ENCODE peak calls at places on chromosomes 6 and 20, in five cellular contexts. K is stimulated activated CD8-positive, alpha-beta memory T cell treated with anti-CD3 and anti-CD28 coated beads, Interleukin-12 subunit alpha, Interleukin-12 subunit beta, amount 100 ng/mL, for 1 hour; J is Ammon's horn; D is COR-L47; W is skeletal muscle cell. O is an unnamed sample.

GRCh38 chr6:25945175-25945574 is 14.7 kb upstream of the SLC17A2 start:
- DNase-seq in K (no peak), J (no peak), D (no peak), W (no peak), O (no peak)

GRCh38 chr20:54276577-54277169 is 68.8 kb downstream of the PFDN4 start:
- DNase-seq in K (no peak), J (no peak), D (no peak), W (no peak), O (no peak)

GRCh38 chr6:160036331-160036695 is 67.4 kb downstream of the IGF2R start:
- DNase-seq in K (no peak), J (no peak), D (no peak), W (no peak), O (no peak)

GRCh38 chr6:139943391-139943790 is 568.9 kb upstream of the CITED2 start:
- DNase-seq in K (no peak), J (no peak), D (no peak), W (peak), O (no peak)

GRCh38 chr20:53872561-53873248 is 197.7 kb downstream of the BCAS1 start:
- DNase-seq in K (no peak), J (no peak), D (no peak), W (no peak), O (no peak)

GRCh38 chr6:20286968-20287565 is 74.8 kb upstream of the MBOAT1 start:
- DNase-seq in K (no peak), J (no peak), D (no peak), W (no peak), O (no peak)

GRCh38 chr6:136991614-136992013 is 53.2 kb downstream of the IL20RA start:
- DNase-seq in K (no peak), J (no peak), D (no peak), W (no peak), O (no peak)

GRCh38 chr6:19515939-19516338 is 321.2 kb upstream of the ID4 start:
- DNase-seq in K (no peak), J (no peak), D (no peak), W (no peak), O (no peak)

GRCh38 chr20:12068146-12068545 is 150.5 kb downstream of the BTBD3 start:
- DNase-seq in K (no peak), J (no peak), D (no peak), W (no peak), O (peak)

GRCh38 chr6:582370-582769 is 74.5 kb downstream of the HUS1B start:
- DNase-seq in K (no peak), J (no peak), D (no peak), W (peak), O (no peak)

GRCh38 chr20:59184880-59185447 is 21.3 kb downstream of the ZNF831 start:
- DNase-seq in K (no peak), J (no peak), D (no peak), W (no peak), O (peak)

GRCh38 chr6:82195619-82196018 is 51.9 kb downstream of the IBTK start:
- DNase-seq in K (no peak), J (no peak), D (no peak), W (no peak), O (no peak)

O was measured in G401.